ENCODE peak calls at places on chromosomes 12 and 14, in five cellular contexts. E, R, T, G and L are unnamed samples.

GRCh38 chr12:118119449-118119879 is 15.7 kb upstream of the VSIG10 start:
- DNase-seq in E (no peak), R (no peak), T (no peak), G (no peak), L (no peak)

GRCh38 chr14:59320771-59321170 is 132.3 kb downstream of the DAAM1 start:
- DNase-seq in E (peak; percentile 52), R (no peak), T (no peak), G (no peak), L (no peak)

GRCh38 chr14:34833545-34834523 is 41.3 kb downstream of the BAZ1A start:
- DNase-seq in E (peak; percentile 38), R (no peak), T (no peak), G (no peak), L (no peak)

GRCh38 chr14:90839024-90839888 is 23.0 kb upstream of the TTC7B start:
- DNase-seq in E (peak; percentile 68), R (no peak), T (no peak), G (peak; percentile 22), L (no peak)

GRCh38 chr14:77033622-77034521 is 5.4 kb upstream of the IRF2BPL start:
- DNase-seq in E (peak; percentile 88), R (peak; percentile 89), T (peak; percentile 82), G (peak; percentile 75), L (peak; percentile 57)

GRCh38 chr14:59435987-59436386 is 29.2 kb downstream of the GPR135 start:
- DNase-seq in E (peak; percentile 17), R (no peak), T (no peak), G (no peak), L (no peak)

GRCh38 chr12:14373202-14373601 is 7.7 kb downstream of the ATF7IP start:
- DNase-seq in E (peak; percentile 44), R (no peak), T (no peak), G (peak; percentile 59), L (no peak)

GRCh38 chr12:26097046-26097878 is 27.6 kb downstream of the BHLHE41 start:
- DNase-seq in E (peak; percentile 83), R (peak; percentile 72), T (peak; percentile 68), G (peak; percentile 56), L (peak; percentile 46)

GRCh38 chr14:99724939-99725773 is 41.1 kb downstream of the CYP46A1 start:
- DNase-seq in E (no peak), R (no peak), T (no peak), G (no peak), L (no peak)

GRCh38 chr12:132493482-132494178 is 3.7 kb downstream of the FBRSL1 start:
- DNase-seq in E (no peak), R (no peak), T (no peak), G (no peak), L (no peak)

GRCh38 chr12:132496270-132496669 is 6.3 kb downstream of the FBRSL1 start:
- DNase-seq in E (no peak), R (no peak), T (no peak), G (no peak), L (no peak)

GRCh38 chr12:132495629-132496207 is 5.8 kb downstream of the FBRSL1 start:
- DNase-seq in E (no peak), R (no peak), T (no peak), G (no peak), L (no peak)

GRCh38 chr12:132494294-132495164 is 4.6 kb downstream of the FBRSL1 start:
- DNase-seq in E (no peak), R (no peak), T (peak; percentile 70), G (no peak), L (no peak)

GRCh38 chr12:132495165-132495544 is 5.2 kb downstream of the FBRSL1 start:
- DNase-seq in E (no peak), R (no peak), T (no peak), G (no peak), L (no peak)
- H3K27ac ChIP-seq in E (no peak overlapping the region), R (no peak overlapping the region), T (peak overlapping the region; percentile 22), G (no peak overlapping the region), L (no peak overlapping the region)

GRCh38 chr12:132638541-132639408 is 20.2 kb downstream of the P2RX2 start:
- DNase-seq in E (peak; percentile 74), R (no peak), T (no peak), G (peak; percentile 15), L (no peak)
- H3K27ac ChIP-seq in E (no peak overlapping the region), R (no peak overlapping the region), T (no peak overlapping the region), G (no peak overlapping the region), L (no peak overlapping the region)

DNA sequence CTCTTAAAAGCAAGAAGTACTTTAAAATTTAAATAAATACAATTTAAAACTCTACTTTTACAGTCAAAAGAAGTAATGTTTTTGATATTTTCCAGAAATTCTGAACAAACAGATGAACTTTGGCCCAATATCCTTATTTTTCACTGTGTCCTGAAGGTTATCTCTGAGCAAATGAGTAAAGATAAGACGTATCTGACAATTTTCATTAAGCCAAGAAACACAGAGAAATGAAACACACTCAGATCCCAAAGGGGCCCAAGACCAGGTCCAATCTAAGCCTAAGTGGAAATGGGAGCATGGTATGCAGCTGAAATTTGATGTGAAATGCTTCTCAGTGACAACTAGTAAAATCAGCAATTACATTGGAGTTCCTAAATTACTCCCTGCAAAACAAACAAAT is 105.6 kb upstream of the COCH start:
- DNase-seq in E (no peak), R (no peak), T (no peak), G (no peak), L (no peak)
- H3K27ac ChIP-seq in E (no peak overlapping the region), R (no peak overlapping the region), T (no peak overlapping the region), G (no peak overlapping the region), L (peak overlapping the region; percentile 91)

GRCh38 chr12:48996794-48997718 is 2.1 kb downstream of the DDN start:
- DNase-seq in E (peak; percentile 73), R (peak; percentile 82), T (peak; percentile 81), G (peak; percentile 37), L (peak; percentile 53)
- H3K27ac ChIP-seq in E (no peak overlapping the region), R (no peak overlapping the region), T (no peak overlapping the region), G (no peak overlapping the region), L (no peak overlapping the region)

GRCh38 chr12:39240144-39240486 is 202.8 kb downstream of the KIF21A start:
- DNase-seq in E (no peak), R (no peak), T (no peak), G (no peak), L (no peak)
- H3K27ac ChIP-seq in E (no peak overlapping the region), R (peak overlapping the region; percentile 54), T (no peak overlapping the region), G (peak overlapping the region; percentile 19), L (no peak overlapping the region)